ENCODE peak calls at places on chromosomes 16 and 17, in seven cellular contexts. Y is heart left ventricle; P is bronchial epithelial cell; C is stomach; S is AG10803; J is foreskin fibroblast; Z is CD4-positive, alpha-beta T cell. U is an unnamed sample.

GRCh38 chr17:81136366-81136765 is 28.9 kb upstream of the PVALEF start:
- DNase-seq in Y (no peak), P (no peak), C (no peak), S (no peak), J (no peak), Z (no peak), U (no peak)

GRCh38 chr16:75620326-75621169 is 2.5 kb downstream of the ADAT1 start:
- DNase-seq in Y (no peak), P (no peak), C (peak; percentile 34), S (no peak), J (no peak), Z (no peak), U (no peak)

GRCh38 chr17:77740481-77740880 is 218.0 kb upstream of the TNRC6C start:
- DNase-seq in Y (no peak), P (no peak), C (no peak), S (no peak), J (no peak), Z (no peak), U (peak; percentile 5)

GRCh38 chr16:11482946-11483748 is 103.6 kb downstream of the LITAF start:
- DNase-seq in Y (no peak), P (no peak), C (no peak), S (no peak), J (no peak), Z (no peak), U (no peak)

GRCh38 chr17:19703106-19703775 is 13.1 kb downstream of the SLC47A2 start:
- DNase-seq in Y (no peak), P (no peak), C (no peak), S (no peak), J (no peak), Z (no peak), U (no peak)

GRCh38 chr16:12059216-12059769 is 82.8 kb downstream of the SNX29 start:
- DNase-seq in Y (no peak), P (no peak), C (no peak), S (peak; percentile 24), J (peak; percentile 33), Z (no peak), U (no peak)

GRCh38 chr17:15882058-15882720 is 62.7 kb upstream of the ADORA2B start:
- DNase-seq in Y (no peak), P (no peak), C (no peak), S (no peak), J (no peak), Z (no peak), U (no peak)

GRCh38 chr16:69724981-69725479 is 1.3 kb downstream of the NQO1 start:
- DNase-seq in Y (no peak), P (no peak), C (no peak), S (no peak), J (peak; percentile 31), Z (no peak), U (no peak)

GRCh38 chr17:56786989-56787482 is 46.7 kb downstream of the C17orf67 start:
- DNase-seq in Y (no peak), P (peak; percentile 99), C (no peak), S (peak; percentile 96), J (peak; percentile 73), Z (peak; percentile 8), U (no peak)

GRCh38 chr16:23072084-23072599 is 77.1 kb downstream of the USP31 start:
- DNase-seq in Y (peak; percentile 91), P (peak; percentile 75), C (peak; percentile 80), S (peak; percentile 44), J (no peak), Z (no peak), U (peak; percentile 57)

GRCh38 chr16:86664518-86665318 is 86.4 kb downstream of the FOXL1 start:
- DNase-seq in Y (no peak), P (peak; percentile 97), C (peak; percentile 49), S (peak; percentile 94), J (peak; percentile 99), Z (no peak), U (no peak)

GRCh38 chr16:4461250-4462085 is 13.0 kb downstream of the NMRAL1 start:
- DNase-seq in Y (no peak), P (no peak), C (no peak), S (no peak), J (no peak), Z (no peak), U (no peak)

GRCh38 chr17:49106366-49107210 is 26.0 kb upstream of the B4GALNT2 start:
- DNase-seq in Y (no peak), P (peak; percentile 41), C (no peak), S (peak; percentile 39), J (peak; percentile 44), Z (no peak), U (no peak)

DNA sequence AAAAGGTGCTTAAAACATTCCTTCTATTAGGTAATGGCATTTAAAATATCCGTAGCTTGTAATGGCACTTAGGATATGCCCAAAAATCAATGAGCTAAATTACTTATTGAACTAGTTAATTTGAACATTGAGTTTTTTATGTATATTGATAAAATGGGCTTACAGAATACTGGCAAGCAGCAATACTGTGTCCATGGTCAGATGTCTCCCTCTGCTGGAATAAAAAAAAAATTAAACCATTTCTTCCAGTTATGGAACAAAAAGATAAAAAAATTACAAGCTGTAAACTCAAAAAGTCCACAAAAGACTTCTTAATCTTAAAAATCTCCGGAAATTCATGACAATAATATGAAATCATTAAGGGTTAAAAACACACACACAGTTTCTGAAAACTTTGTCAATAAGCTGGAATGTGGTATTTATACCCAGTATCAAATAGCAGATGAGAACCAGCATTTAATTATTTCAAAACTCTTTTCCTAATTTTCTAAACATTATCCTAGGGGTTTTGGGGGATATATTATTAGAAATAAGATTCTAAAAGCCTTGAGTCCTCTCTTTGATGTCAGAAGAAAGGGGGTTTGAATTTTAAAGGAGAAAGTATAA is 21.5 kb upstream of the PSMD7 start:
- DNase-seq in Y (no peak), P (peak; percentile 45), C (no peak), S (peak; percentile 23), J (peak; percentile 47), Z (no peak), U (no peak)
- TF ChIP-seq CTCF in Y (peak; percentile 18), P (peak; percentile 38), C (peak; percentile 9), S (peak; percentile 52), J (peak; percentile 38), Z (peak; percentile 16), U (peak; percentile 58)

GRCh38 chr16:67930191-67930590 is 1.5 kb downstream of the CTRL start:
- DNase-seq in Y (no peak), P (no peak), C (no peak), S (no peak), J (no peak), Z (no peak), U (no peak)

GRCh38 chr16:67930678-67931211 is 917 bp downstream of the CTRL start:
- DNase-seq in Y (no peak), P (no peak), C (no peak), S (no peak), J (no peak), Z (no peak), U (no peak)

GRCh38 chr16:67932462-67932840 is 789 bp upstream of the CTRL start:
- DNase-seq in Y (no peak), P (no peak), C (no peak), S (no peak), J (no peak), Z (no peak), U (no peak)

GRCh38 chr16:67933805-67934204 is 2.1 kb upstream of the CTRL start:
- DNase-seq in Y (no peak), P (no peak), C (no peak), S (no peak), J (no peak), Z (no peak), U (no peak)

DNA sequence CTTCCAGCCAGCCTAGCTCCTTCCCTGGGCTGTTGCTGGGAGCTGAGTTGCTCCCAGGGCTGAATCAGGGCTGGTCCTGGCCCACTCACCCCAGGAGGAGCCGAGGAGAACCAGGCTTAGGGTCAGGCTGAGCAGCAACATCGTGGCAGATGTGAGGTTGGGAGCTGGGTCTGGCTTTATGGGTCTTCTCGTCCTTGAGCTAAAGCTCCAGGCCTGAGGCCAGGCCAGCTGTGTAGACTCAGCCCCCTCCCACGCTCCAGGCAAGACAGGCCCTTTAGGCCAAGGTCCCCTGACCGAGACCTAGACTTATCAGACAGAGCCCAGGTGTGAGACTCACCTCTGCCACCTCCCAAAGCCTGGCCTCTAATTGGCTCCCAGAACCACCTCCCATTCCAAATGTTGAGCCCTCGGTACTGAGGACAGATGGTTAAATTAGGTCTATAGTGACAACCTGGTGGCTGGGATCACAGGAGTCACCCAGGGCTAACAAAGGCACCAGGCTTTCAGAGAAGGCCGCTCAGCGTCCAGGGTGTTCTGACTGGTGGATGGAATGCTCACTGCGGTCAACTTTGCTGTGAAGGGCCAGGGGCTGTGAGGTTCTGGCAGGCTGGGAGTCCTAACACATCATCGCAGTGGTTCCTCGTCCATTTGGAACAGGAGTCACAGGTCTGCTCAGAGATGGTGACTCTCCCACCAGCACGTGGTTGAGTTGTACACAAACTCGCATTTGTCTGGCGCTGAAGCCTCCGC is at the start of gene CTRL:
- DNase-seq in Y (no peak), P (no peak), C (no peak), S (no peak), J (no peak), Z (no peak), U (no peak)
- TF ChIP-seq CTCF in Y (no peak), P (no peak), C (no peak), S (peak; percentile 28), J (no peak), Z (no peak), U (no peak)

DNA sequence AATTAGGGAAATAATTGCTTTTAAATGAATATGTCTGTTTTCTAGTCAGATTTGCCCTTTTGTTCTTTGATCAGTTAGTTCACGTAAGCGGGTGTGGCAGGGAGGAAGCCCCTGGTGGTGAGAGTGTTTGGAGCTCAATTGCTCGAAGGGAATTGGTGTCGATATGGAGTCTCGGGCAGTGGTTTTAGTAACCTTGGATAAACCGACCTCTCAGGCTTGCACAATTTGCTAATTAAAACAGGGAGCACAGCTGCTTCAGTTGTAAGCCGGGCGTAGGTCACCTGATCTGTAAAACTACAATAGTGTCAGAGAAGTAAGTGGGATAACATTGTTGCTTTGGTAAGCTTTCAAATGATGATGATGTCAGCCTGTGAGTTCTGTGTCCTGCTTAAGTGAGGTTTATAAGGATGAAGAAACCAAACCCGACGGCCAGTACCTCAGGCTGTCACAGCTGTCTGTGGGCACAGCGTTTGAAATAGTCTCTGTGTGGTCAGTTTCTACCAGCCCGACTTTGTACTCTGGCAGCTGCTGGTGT is 2.9 kb downstream of the ZNF750 start:
- DNase-seq in Y (no peak), P (peak; percentile 34), C (no peak), S (peak; percentile 53), J (peak; percentile 41), Z (no peak), U (peak; percentile 16)
- TF ChIP-seq CTCF in Y (no peak), P (peak; percentile 17), C (no peak), S (peak; percentile 32), J (no peak), Z (no peak), U (no peak)

DNA sequence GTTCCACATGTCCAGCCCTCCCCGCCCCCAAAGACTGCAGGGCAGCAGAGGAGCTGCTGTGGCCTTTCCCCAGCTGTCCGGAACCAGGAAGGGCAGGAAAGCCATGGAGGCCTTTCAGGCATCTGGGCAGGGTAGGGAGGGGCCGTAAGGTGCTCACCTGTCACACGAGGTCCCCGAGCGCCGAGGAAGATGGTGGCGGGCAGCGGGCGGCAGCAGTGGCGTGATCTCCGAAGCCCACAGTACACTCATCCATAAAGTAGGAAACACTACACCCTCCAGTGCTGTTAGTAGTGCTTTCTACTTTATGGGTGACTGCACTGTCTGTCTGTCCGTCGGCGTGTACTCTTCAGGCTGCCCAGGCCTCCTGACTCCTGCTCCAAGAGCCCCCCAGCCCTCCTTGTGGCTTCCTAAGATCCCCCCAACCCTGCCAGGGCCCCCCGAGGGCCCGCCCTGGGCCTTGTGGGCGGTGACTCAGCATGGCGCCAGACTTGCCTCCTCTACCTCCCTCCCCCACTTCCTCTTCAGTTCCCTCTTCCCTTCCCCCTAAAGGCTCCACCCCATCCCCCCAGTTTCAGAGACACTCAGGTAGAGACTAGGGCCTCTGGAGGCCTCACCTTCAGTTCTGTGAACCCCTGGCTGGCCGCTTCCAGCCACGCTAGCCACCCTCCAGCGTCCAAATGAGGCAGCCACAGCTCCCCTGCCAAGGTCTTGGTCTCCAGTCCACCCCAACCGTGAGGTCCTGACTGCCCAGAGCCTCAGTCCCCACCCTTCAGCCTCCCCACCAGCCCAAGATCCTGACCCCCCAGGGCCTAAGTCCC is 2.6 kb upstream of the TSPOAP1 start:
- DNase-seq in Y (peak; percentile 69), P (no peak), C (peak; percentile 45), S (no peak), J (no peak), Z (peak; percentile 78), U (no peak)
- TF ChIP-seq CTCF in Y (no peak), P (no peak), C (no peak), S (no peak), J (no peak), Z (no peak), U (no peak)